ENCODE peak calls at places on chromosomes 3 and 15, in ten cellular contexts. Z, P, T, O, N, S, F, C, Y and V are unnamed samples.

GRCh38 chr3:31004025-31004678 is 109.7 kb upstream of the GADL1 start:
- DNase-seq in Z (no peak), P (peak; percentile 52), T (no peak), O (no peak), N (no peak), S (no peak), F (no peak), C (no peak), Y (peak; percentile 60), V (no peak)

GRCh38 chr3:141367038-141367730 is 1.1 kb upstream of the ZBTB38 start:
- DNase-seq in Z (peak; percentile 68), P (peak; percentile 91), T (no peak), O (peak; percentile 10), N (no peak), S (no peak), F (no peak), C (no peak), Y (peak; percentile 99), V (no peak)

GRCh38 chr3:33233884-33234283 is 15.3 kb upstream of the SUSD5 start:
- DNase-seq in Z (no peak), P (no peak), T (no peak), O (no peak), N (no peak), S (no peak), F (no peak), C (no peak), Y (no peak), V (no peak)

GRCh38 chr15:92091155-92091734 is 237.7 kb downstream of the SLCO3A1 start:
- DNase-seq in Z (no peak), P (peak; percentile 54), T (peak; percentile 46), O (no peak), N (peak; percentile 80), S (no peak), F (no peak), C (peak; percentile 96), Y (peak; percentile 14), V (no peak)

GRCh38 chr3:41190509-41191284 is 8.6 kb upstream of the CTNNB1 start:
- DNase-seq in Z (no peak), P (no peak), T (no peak), O (no peak), N (no peak), S (no peak), F (no peak), C (no peak), Y (no peak), V (no peak)

GRCh38 chr3:194139085-194139976 is 3.4 kb downstream of the HES1 start:
- DNase-seq in Z (peak; percentile 30), P (peak; percentile 83), T (no peak), O (no peak), N (peak; percentile 10), S (no peak), F (no peak), C (peak; percentile 91), Y (no peak), V (no peak)

GRCh38 chr15:56919708-56920637 is 1.5 kb downstream of the TCF12 start:
- DNase-seq in Z (peak; percentile 51), P (peak; percentile 23), T (peak; percentile 47), O (no peak), N (peak; percentile 27), S (no peak), F (no peak), C (peak; percentile 84), Y (peak; percentile 39), V (no peak)

GRCh38 chr3:46960081-46960701 is 16.4 kb downstream of the CCDC12 start:
- DNase-seq in Z (no peak), P (peak; percentile 82), T (no peak), O (no peak), N (no peak), S (no peak), F (no peak), C (no peak), Y (peak; percentile 26), V (no peak)

GRCh38 chr3:38125305-38126120 is 11.4 kb downstream of the ACAA1 start:
- DNase-seq in Z (no peak), P (no peak), T (no peak), O (no peak), N (no peak), S (no peak), F (no peak), C (peak; percentile 16), Y (no peak), V (no peak)

GRCh38 chr3:57227930-57228733 is 603 bp downstream of the APPL1 start:
- DNase-seq in Z (peak; percentile 53), P (peak; percentile 51), T (peak; percentile 14), O (no peak), N (peak; percentile 27), S (peak; percentile 20), F (peak; percentile 31), C (peak; percentile 65), Y (peak; percentile 71), V (peak; percentile 15)

GRCh38 chr3:130609580-130609979 is 92.6 kb downstream of the COL6A6 start:
- DNase-seq in Z (no peak), P (no peak), T (no peak), O (no peak), N (no peak), S (no peak), F (no peak), C (no peak), Y (no peak), V (no peak)
- H3K9me3 ChIP-seq in Z (peaks cover 31% of the 10 kb centered on the region), P (peaks cover 4% of the 10 kb centered on the region), T (no peaks in the 10 kb centered on the region), O (peaks cover 3% of the 10 kb centered on the region), N (peaks cover 3% of the 10 kb centered on the region), S (no peaks in the 10 kb centered on the region), F (peaks cover 3% of the 10 kb centered on the region), C (peaks cover 35% of the 10 kb centered on the region), Y (no peaks in the 10 kb centered on the region), V (peaks cover 2% of the 10 kb centered on the region)

GRCh38 chr3:127491909-127492308 is 98.6 kb downstream of the TPRA1 start:
- DNase-seq in Z (no peak), P (no peak), T (no peak), O (no peak), N (no peak), S (no peak), F (no peak), C (no peak), Y (no peak), V (no peak)
- H3K9me3 ChIP-seq in Z (no peaks in the 10 kb centered on the region), P (no peaks in the 10 kb centered on the region), T (no peaks in the 10 kb centered on the region), O (no peaks in the 10 kb centered on the region), N (no peaks in the 10 kb centered on the region), S (no peaks in the 10 kb centered on the region), F (no peaks in the 10 kb centered on the region), C (no peaks in the 10 kb centered on the region), Y (no peaks in the 10 kb centered on the region), V (no peaks in the 10 kb centered on the region)

DNA sequence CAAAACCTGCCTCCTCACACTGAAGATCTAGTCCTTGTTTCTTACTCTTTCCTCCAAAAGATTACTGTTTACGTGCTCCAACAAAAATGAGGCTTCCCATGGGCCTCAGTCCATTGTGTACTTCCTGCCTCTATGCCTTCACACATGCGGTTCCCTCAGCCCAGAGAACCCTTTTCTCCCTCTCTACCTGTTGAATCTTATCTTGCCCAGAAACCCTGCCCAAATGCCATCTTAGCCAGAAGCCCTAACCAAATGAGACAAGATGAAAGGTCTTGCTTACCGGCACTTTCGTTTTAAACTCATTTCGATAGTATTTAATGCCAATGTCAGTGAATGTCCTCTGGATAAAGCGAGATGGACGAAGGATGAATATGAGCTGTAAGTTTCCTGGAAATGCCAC is 85.5 kb downstream of the B3GNT5 start:
- DNase-seq in Z (no peak), P (no peak), T (no peak), O (no peak), N (no peak), S (no peak), F (no peak), C (no peak), Y (no peak), V (no peak)
- H3K9me3 ChIP-seq in Z (no peaks in the 10 kb centered on the region), P (no peaks in the 10 kb centered on the region), T (no peaks in the 10 kb centered on the region), O (no peaks in the 10 kb centered on the region), N (no peaks in the 10 kb centered on the region), S (no peaks in the 10 kb centered on the region), F (no peaks in the 10 kb centered on the region), C (no peaks in the 10 kb centered on the region), Y (no peaks in the 10 kb centered on the region), V (no peaks in the 10 kb centered on the region)

DNA sequence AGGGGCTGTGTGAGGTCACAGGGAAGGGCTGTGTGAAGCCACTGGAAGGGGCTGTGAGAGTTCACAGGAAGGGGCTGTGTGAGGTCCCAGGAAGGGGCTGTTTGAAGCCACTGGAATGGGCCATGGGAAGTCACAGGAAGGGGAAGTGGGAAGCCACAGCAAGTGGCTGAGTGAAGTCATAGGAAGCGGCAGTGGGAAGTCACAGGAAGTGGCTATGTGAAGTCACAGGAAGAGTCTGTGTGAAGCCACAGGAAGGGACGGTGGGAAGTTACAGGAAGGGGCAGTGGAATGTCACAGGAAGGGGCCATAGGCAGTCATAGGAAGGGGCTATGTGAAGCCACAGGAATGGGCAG is 37.4 kb downstream of the GASK1A start:
- DNase-seq in Z (no peak), P (no peak), T (no peak), O (no peak), N (no peak), S (peak; percentile 19), F (no peak), C (peak; percentile 9), Y (no peak), V (no peak)
- H3K9me3 ChIP-seq in Z (no peaks in the 10 kb centered on the region), P (peaks cover 3% of the 10 kb centered on the region), T (no peaks in the 10 kb centered on the region), O (no peaks in the 10 kb centered on the region), N (peaks cover 4% of the 10 kb centered on the region), S (peaks cover 62% of the 10 kb centered on the region), F (peaks cover 54% of the 10 kb centered on the region), C (peaks cover 2% of the 10 kb centered on the region), Y (no peaks in the 10 kb centered on the region), V (peaks cover 12% of the 10 kb centered on the region)

DNA sequence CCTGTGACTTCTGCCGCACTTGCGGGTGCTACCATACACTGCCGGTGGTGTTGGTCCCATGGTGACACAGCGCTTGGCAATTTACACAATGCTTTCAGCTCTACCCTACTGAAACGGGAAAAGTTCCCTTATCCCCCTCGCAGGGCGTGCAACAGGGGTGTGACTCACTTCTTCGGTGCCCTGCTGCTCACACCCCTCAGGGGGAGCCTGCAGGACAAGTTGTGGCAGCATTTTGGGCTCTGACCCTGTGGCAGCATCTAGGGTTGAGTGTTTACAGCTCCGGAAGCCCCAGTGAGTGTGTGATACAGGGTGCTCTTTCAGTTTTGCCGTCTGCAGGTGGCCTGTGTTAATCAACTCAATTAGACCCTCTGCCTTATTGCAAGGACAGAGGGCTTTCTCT is 324.7 kb upstream of the RGMA start:
- DNase-seq in Z (no peak), P (no peak), T (no peak), O (no peak), N (no peak), S (no peak), F (no peak), C (no peak), Y (no peak), V (no peak)
- H3K9me3 ChIP-seq in Z (no peaks in the 10 kb centered on the region), P (no peaks in the 10 kb centered on the region), T (no peaks in the 10 kb centered on the region), O (no peaks in the 10 kb centered on the region), N (no peaks in the 10 kb centered on the region), S (no peaks in the 10 kb centered on the region), F (no peaks in the 10 kb centered on the region), C (peaks cover 5% of the 10 kb centered on the region), Y (no peaks in the 10 kb centered on the region), V (no peaks in the 10 kb centered on the region)

DNA sequence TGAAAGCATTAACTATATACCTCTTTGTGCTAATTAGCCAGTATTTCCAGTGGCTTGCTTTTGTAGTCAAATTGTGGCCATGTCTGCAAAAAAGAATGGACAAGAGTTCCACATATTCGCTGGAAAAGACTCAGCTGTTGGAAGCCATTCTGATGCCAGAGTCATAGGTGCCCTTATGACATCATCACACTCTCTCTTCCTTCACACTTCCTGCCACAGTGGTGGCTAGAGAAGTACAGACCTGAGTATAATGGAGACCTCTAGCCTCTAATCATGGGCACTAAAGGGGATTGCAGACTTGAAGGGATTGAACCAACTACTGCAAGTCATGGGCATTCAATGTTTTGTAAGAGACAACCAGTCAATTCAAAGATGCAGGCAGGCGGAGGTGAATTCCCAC is 38.3 kb upstream of the IQCF6 start:
- DNase-seq in Z (no peak), P (no peak), T (no peak), O (no peak), N (no peak), S (no peak), F (no peak), C (no peak), Y (no peak), V (no peak)
- H3K9me3 ChIP-seq in Z (no peaks in the 10 kb centered on the region), P (no peaks in the 10 kb centered on the region), T (no peaks in the 10 kb centered on the region), O (no peaks in the 10 kb centered on the region), N (no peaks in the 10 kb centered on the region), S (no peaks in the 10 kb centered on the region), F (no peaks in the 10 kb centered on the region), C (peaks cover 17% of the 10 kb centered on the region), Y (no peaks in the 10 kb centered on the region), V (no peaks in the 10 kb centered on the region)